ENCODE peak calls at places on chromosomes 16 and 17, in four cellular contexts. One of them, this sample, is unnamed. For H3K9me3, the result is how much of the 10 kb centered on the place peaks cover.

GRCh38 chr17:41098476-41098875 is 534 bp upstream of the KRTAP4-8 start:
- DNase-seq in CD4-positive, alpha-beta T cell: no peak
- DNase-seq in sigmoid colon: no peak
- DNase-seq in tibial nerve: no peak
- DNase-seq in this sample: no peak

GRCh38 chr16:48287239-48287638 is 39.9 kb upstream of the ABCC11 start:
- DNase-seq in CD4-positive, alpha-beta T cell: no peak
- DNase-seq in sigmoid colon: no peak
- DNase-seq in tibial nerve: no peak
- DNase-seq in this sample: no peak

GRCh38 chr16:1535391-1536291 is 2.2 kb downstream of the TMEM204 start:
- DNase-seq in CD4-positive, alpha-beta T cell: no peak
- DNase-seq in tibial nerve: no peak
- DNase-seq in sigmoid colon: no peak
- DNase-seq in this sample: no peak

GRCh38 chr17:13864551-13864950 is 204.8 kb upstream of the COX10 start:
- DNase-seq in sigmoid colon: no peak
- DNase-seq in tibial nerve: no peak
- DNase-seq in CD4-positive, alpha-beta T cell: no peak
- DNase-seq in this sample: no peak

GRCh38 chr16:68356249-68356918 is 45.6 kb downstream of the PRMT7 start:
- DNase-seq in CD4-positive, alpha-beta T cell: peak
- DNase-seq in sigmoid colon: no peak
- DNase-seq in tibial nerve: no peak
- DNase-seq in this sample: peak

GRCh38 chr16:19458722-19459379 is 41.2 kb downstream of the TMC5 start:
- DNase-seq in sigmoid colon: no peak
- DNase-seq in tibial nerve: no peak
- DNase-seq in CD4-positive, alpha-beta T cell: no peak
- DNase-seq in this sample: no peak

GRCh38 chr17:37671028-37671812 is 28.0 kb upstream of the DDX52 start:
- DNase-seq in tibial nerve: no peak
- DNase-seq in sigmoid colon: no peak
- DNase-seq in CD4-positive, alpha-beta T cell: no peak
- DNase-seq in this sample: no peak

GRCh38 chr17:31530391-31530990 is 139.0 kb downstream of the RAB11FIP4 start:
- DNase-seq in tibial nerve: no peak
- DNase-seq in CD4-positive, alpha-beta T cell: no peak
- DNase-seq in sigmoid colon: no peak
- DNase-seq in this sample: no peak

GRCh38 chr17:80028030-80028429 is 7.6 kb downstream of the TBC1D16 start:
- DNase-seq in tibial nerve: no peak
- DNase-seq in CD4-positive, alpha-beta T cell: no peak
- DNase-seq in sigmoid colon: no peak
- DNase-seq in this sample: no peak

GRCh38 chr17:78674595-78675315 is 97.6 kb upstream of the DNAH17 start:
- DNase-seq in sigmoid colon: no peak
- DNase-seq in tibial nerve: no peak
- DNase-seq in CD4-positive, alpha-beta T cell: no peak
- DNase-seq in this sample: no peak

GRCh38 chr16:70163596-70163995 is 10.0 kb upstream of the CLEC18C start:
- DNase-seq in CD4-positive, alpha-beta T cell: no peak
- DNase-seq in sigmoid colon: no peak
- DNase-seq in tibial nerve: peak
- DNase-seq in this sample: no peak

GRCh38 chr17:1880851-1881630 is 51.2 kb downstream of the RPA1 start:
- DNase-seq in CD4-positive, alpha-beta T cell: no peak
- DNase-seq in sigmoid colon: no peak
- DNase-seq in tibial nerve: no peak
- DNase-seq in this sample: no peak

GRCh38 chr17:59830846-59831486 is 61.8 kb downstream of the TUBD1 start:
- DNase-seq in sigmoid colon: no peak
- DNase-seq in CD4-positive, alpha-beta T cell: no peak
- DNase-seq in tibial nerve: no peak
- DNase-seq in this sample: no peak

GRCh38 chr16:2425825-2426430 is 3.3 kb upstream of the CCNF start:
- DNase-seq in sigmoid colon: peak
- DNase-seq in CD4-positive, alpha-beta T cell: no peak
- DNase-seq in tibial nerve: no peak
- DNase-seq in this sample: no peak

GRCh38 chr16:59088401-59088800 is 354.3 kb upstream of the GOT2 start:
- DNase-seq in tibial nerve: no peak
- DNase-seq in CD4-positive, alpha-beta T cell: no peak
- DNase-seq in sigmoid colon: no peak
- DNase-seq in this sample: no peak

DNA sequence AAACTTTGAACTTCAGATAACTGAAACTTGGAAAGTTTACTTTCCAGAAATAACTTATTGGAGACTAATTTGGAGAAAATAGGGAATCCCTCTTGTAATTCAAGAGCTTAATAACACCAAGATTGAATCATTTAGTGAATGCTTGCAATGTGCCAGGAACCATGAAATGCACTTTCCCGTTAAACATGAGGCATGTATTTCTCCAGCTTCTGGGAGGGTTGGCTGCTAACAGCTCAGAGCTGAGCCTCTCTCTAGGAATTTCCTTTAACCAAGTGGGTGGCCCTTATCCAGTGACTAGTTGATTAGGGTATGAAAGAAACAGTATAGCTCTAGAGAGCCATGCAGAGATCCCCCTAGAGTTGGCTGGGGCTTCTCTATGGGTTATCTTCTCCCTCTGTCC is 356.4 kb upstream of the GOT2 start:
- DNase-seq in tibial nerve: no peak
- DNase-seq in sigmoid colon: no peak
- DNase-seq in CD4-positive, alpha-beta T cell: no peak
- DNase-seq in this sample: no peak
- H3K9me3 ChIP-seq in tibial nerve: under half
- H3K9me3 ChIP-seq in sigmoid colon: under half
- H3K9me3 ChIP-seq in CD4-positive, alpha-beta T cell: under half
- H3K9me3 ChIP-seq in this sample: under half

DNA sequence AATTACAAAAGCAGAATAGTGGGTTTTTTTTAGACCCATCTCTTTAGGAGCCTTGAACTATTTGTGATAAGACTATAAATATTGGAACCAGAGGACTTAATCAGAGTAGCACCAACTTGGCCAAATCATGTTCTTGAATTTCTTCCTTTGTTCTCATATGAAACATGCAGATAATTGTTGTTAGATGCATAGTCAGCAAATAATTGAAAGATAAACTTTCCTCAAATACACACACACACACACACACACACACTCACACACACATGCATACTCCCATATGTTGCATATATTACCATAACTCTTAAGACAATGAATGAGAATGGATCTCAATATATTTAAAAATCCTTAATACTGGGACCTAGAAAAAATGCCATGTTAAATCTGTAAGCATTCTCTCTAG is 310.4 kb downstream of the KCNJ2 start:
- DNase-seq in CD4-positive, alpha-beta T cell: no peak
- DNase-seq in sigmoid colon: no peak
- DNase-seq in tibial nerve: no peak
- DNase-seq in this sample: no peak
- H3K9me3 ChIP-seq in CD4-positive, alpha-beta T cell: under half
- H3K9me3 ChIP-seq in sigmoid colon: under half
- H3K9me3 ChIP-seq in tibial nerve: under half
- H3K9me3 ChIP-seq in this sample: under half

DNA sequence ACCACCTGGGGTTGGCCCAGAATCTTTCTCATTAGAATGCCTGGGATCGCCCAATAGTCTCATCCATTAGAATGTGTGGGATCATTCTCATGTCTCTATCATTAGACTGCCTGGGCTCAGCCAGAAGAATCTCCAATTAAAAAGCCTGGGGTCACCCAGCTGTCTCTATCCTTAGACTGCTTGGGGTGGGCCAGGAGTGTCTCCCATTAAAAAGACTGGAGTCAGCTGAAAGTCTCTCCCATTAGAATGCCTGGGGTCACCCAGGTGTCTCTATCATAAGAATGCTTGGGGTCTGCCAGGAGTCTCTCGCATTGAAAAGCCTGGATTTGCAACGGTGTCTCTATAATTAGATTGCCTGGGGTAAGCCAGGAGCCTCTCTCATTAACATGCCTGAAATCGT is 2225.7 kb downstream of the TP53TG3F start:
- DNase-seq in sigmoid colon: no peak
- DNase-seq in tibial nerve: no peak
- DNase-seq in CD4-positive, alpha-beta T cell: no peak
- DNase-seq in this sample: no peak
- H3K9me3 ChIP-seq in sigmoid colon: under half
- H3K9me3 ChIP-seq in tibial nerve: under half
- H3K9me3 ChIP-seq in CD4-positive, alpha-beta T cell: under half
- H3K9me3 ChIP-seq in this sample: under half

DNA sequence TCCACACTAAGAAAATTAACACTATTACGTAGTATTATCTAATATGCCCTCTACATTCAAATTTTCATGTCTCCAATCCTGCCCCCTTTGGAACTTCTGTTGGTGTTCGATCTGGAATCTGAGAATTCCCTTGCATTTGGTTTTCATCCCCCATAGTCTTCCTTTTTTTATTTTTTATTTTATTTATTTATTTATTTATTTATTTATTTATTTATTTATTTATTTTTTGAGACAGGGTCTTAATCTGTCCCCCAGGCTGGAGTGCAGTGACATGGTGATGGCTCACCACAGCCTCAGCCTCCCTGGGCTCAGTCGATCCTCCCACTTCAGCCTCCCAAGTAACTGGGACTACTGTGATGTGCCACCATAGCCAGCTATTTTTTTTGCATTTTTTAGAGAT is 589.3 kb downstream of the MAF start:
- DNase-seq in sigmoid colon: no peak
- DNase-seq in tibial nerve: no peak
- DNase-seq in CD4-positive, alpha-beta T cell: no peak
- DNase-seq in this sample: no peak
- H3K9me3 ChIP-seq in sigmoid colon: under half
- H3K9me3 ChIP-seq in tibial nerve: under half
- H3K9me3 ChIP-seq in CD4-positive, alpha-beta T cell: under half
- H3K9me3 ChIP-seq in this sample: under half

GRCh38 chr16:35908152-35908551 is 2448.7 kb downstream of the TP53TG3F start:
- DNase-seq in CD4-positive, alpha-beta T cell: no peak
- DNase-seq in tibial nerve: no peak
- DNase-seq in sigmoid colon: no peak
- DNase-seq in this sample: no peak

GRCh38 chr16:35908942-35909341 is 2449.5 kb downstream of the TP53TG3F start:
- DNase-seq in CD4-positive, alpha-beta T cell: no peak
- DNase-seq in sigmoid colon: no peak
- DNase-seq in tibial nerve: no peak
- DNase-seq in this sample: no peak

GRCh38 chr16:35910409-35910808 is 2451.0 kb downstream of the TP53TG3F start:
- DNase-seq in tibial nerve: no peak
- DNase-seq in CD4-positive, alpha-beta T cell: no peak
- DNase-seq in sigmoid colon: no peak
- DNase-seq in this sample: no peak

GRCh38 chr16:35911899-35912298 is 2452.5 kb downstream of the TP53TG3F start:
- DNase-seq in tibial nerve: no peak
- DNase-seq in CD4-positive, alpha-beta T cell: no peak
- DNase-seq in sigmoid colon: no peak
- DNase-seq in this sample: no peak

DNA sequence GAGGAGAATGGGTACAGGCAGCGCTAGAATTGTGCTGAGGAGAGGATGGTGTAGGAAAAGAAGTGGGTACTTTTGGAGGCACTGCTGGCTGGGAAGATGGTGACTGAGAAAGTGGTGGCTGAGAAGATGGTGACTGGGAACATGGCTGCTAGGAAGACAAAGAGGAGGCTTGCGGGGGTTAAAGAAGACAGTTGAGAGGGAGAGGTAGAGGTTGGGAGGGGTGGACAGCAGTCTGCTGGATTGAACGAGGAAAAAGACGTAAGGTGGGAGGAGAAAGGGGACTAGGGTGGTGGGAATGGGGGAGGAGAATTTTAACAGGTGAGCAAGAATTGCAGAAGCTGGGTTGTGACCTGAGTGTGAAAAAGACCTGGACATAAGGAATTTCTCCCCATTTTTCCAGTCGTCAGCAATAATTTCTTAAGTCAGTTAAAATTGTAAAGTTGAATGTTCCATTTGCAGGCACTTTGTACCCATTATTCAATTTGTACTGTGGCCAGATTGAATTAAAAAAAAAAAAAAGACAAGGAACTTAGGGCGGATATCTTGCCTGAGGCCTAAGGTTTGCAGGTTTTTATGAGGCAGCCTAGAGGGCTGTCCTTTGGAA is 2450.0 kb downstream of the TP53TG3F start:
- DNase-seq in CD4-positive, alpha-beta T cell: no peak
- DNase-seq in sigmoid colon: no peak
- DNase-seq in tibial nerve: no peak
- DNase-seq in this sample: no peak
- H3K9me3 ChIP-seq in CD4-positive, alpha-beta T cell: under half
- H3K9me3 ChIP-seq in sigmoid colon: under half
- H3K9me3 ChIP-seq in tibial nerve: under half
- H3K9me3 ChIP-seq in this sample: under half

DNA sequence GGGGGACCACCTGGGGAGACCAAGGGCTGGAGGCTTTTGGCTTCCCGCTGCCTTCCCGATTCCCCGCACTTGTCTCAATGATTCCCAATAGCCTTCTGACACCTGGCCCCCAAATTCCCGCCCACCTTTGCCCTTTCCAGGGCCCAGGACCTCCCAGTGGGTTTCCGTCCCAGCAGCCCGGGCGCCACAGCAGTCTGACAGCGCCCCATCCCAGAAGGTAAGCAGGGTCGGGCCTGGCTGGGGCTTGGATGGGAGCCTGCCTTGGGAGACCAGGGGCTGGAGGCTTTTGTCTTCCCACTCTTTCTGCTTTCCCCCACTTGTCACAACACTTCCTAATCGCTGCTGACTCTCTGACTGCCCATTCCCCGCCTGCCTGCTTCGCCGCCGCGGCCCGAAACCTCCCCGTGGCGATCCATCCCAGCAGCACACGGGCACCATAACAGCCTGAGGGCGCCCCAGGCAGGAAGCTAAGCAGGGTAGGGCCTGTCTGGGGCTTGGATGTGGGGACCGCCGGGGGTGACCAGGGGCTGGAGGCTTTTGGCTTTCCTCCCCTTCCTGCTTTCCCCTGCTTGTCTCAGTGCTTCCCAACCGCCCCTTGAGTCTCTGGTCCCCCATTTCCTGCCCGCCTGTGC is 2289.3 kb downstream of the TP53TG3F start:
- DNase-seq in CD4-positive, alpha-beta T cell: no peak
- DNase-seq in sigmoid colon: no peak
- DNase-seq in tibial nerve: no peak
- DNase-seq in this sample: no peak
- H3K9me3 ChIP-seq in CD4-positive, alpha-beta T cell: half or more
- H3K9me3 ChIP-seq in sigmoid colon: under half
- H3K9me3 ChIP-seq in tibial nerve: under half
- H3K9me3 ChIP-seq in this sample: under half

GRCh38 chr17:5092139-5093010 is 14.1 kb downstream of the ZFP3 start:
- DNase-seq in sigmoid colon: no peak
- DNase-seq in CD4-positive, alpha-beta T cell: no peak
- DNase-seq in tibial nerve: no peak
- DNase-seq in this sample: no peak
- H3K9me3 ChIP-seq in sigmoid colon: half or more
- H3K9me3 ChIP-seq in CD4-positive, alpha-beta T cell: half or more
- H3K9me3 ChIP-seq in tibial nerve: under half
- H3K9me3 ChIP-seq in this sample: half or more

This sample was measured in T-helper 17 cell.